ENCODE peak calls at places on chromosomes 1 and 21, in four cellular contexts. One of them, this sample, is unnamed.

GRCh38 chr1:179873366-179873978 is 4.1 kb downstream of the TOR1AIP2 start:
- DNase-seq in CD8-positive, alpha-beta memory T cell: no peak
- DNase-seq in effector CD8-positive, alpha-beta T cell: no peak
- DNase-seq in dorsolateral prefrontal cortex: no peak
- DNase-seq in this sample: no peak

GRCh38 chr1:240352769-240353168 is 259.2 kb downstream of the GREM2 start:
- DNase-seq in dorsolateral prefrontal cortex: no peak
- DNase-seq in effector CD8-positive, alpha-beta T cell: no peak
- DNase-seq in CD8-positive, alpha-beta memory T cell: no peak
- DNase-seq in this sample: no peak

GRCh38 chr1:58921342-58921741 is 137.5 kb upstream of the JUN start:
- DNase-seq in dorsolateral prefrontal cortex: no peak
- DNase-seq in CD8-positive, alpha-beta memory T cell: no peak
- DNase-seq in effector CD8-positive, alpha-beta T cell: no peak
- DNase-seq in this sample: no peak

GRCh38 chr1:22839806-22840205 is 129.2 kb downstream of the EPHB2 start:
- DNase-seq in CD8-positive, alpha-beta memory T cell: no peak
- DNase-seq in effector CD8-positive, alpha-beta T cell: no peak
- DNase-seq in dorsolateral prefrontal cortex: no peak
- DNase-seq in this sample: no peak

GRCh38 chr1:212498243-212498642 is 65.5 kb downstream of the NENF start:
- DNase-seq in effector CD8-positive, alpha-beta T cell: no peak
- DNase-seq in CD8-positive, alpha-beta memory T cell: no peak
- DNase-seq in dorsolateral prefrontal cortex: no peak
- DNase-seq in this sample: no peak

GRCh38 chr1:978835-979743 is 2.8 kb downstream of the PERM1 start:
- DNase-seq in dorsolateral prefrontal cortex: no peak
- DNase-seq in CD8-positive, alpha-beta memory T cell: no peak
- DNase-seq in effector CD8-positive, alpha-beta T cell: no peak
- DNase-seq in this sample: no peak

GRCh38 chr21:46118305-46118870 is 20.5 kb downstream of the COL6A2 start:
- DNase-seq in CD8-positive, alpha-beta memory T cell: no peak
- DNase-seq in dorsolateral prefrontal cortex: peak; percentile 5
- DNase-seq in effector CD8-positive, alpha-beta T cell: no peak
- DNase-seq in this sample: no peak

GRCh38 chr1:227939791-227940771 is 7.7 kb downstream of the WNT9A start:
- DNase-seq in effector CD8-positive, alpha-beta T cell: no peak
- DNase-seq in CD8-positive, alpha-beta memory T cell: no peak
- DNase-seq in dorsolateral prefrontal cortex: peak; percentile 10
- DNase-seq in this sample: no peak